ENCODE peak calls at places on chromosomes 13 and 19, in eight cellular contexts. R, C, T, L, W, H, G and B are unnamed samples.

GRCh38 chr19:13764821-13765394 is 586 bp downstream of the MRI1 start:
- DNase-seq in W (no peak), H (no peak), R (no peak), G (peak), C (peak), L (peak), T (peak), B (no peak)

GRCh38 chr13:76845865-76846264 is 40.3 kb downstream of the KCTD12 start:
- DNase-seq in G (no peak), H (no peak), L (no peak), W (no peak), R (no peak), T (no peak), C (no peak), B (no peak)

GRCh38 chr19:16041571-16042386 is 34.5 kb upstream of the TPM4 start:
- DNase-seq in H (peak), L (peak), T (peak), C (peak), G (peak), R (peak), W (no peak), B (no peak)

GRCh38 chr19:34363094-34363493 is 1.9 kb upstream of the GPI start:
- DNase-seq in W (no peak), T (no peak), G (no peak), R (no peak), C (no peak), H (no peak), L (no peak), B (no peak)

GRCh38 chr19:18741124-18741493 is 50.0 kb downstream of the COMP start:
- DNase-seq in W (no peak), G (no peak), C (no peak), H (no peak), R (no peak), L (no peak), T (no peak), B (no peak)

GRCh38 chr19:58204566-58204965 is 21.7 kb downstream of the ZNF274 start:
- DNase-seq in L (no peak), G (no peak), R (no peak), C (no peak), W (no peak), T (no peak), H (no peak), B (no peak)

GRCh38 chr19:16917401-16917800 is 28.6 kb downstream of the F2RL3 start:
- DNase-seq in W (no peak), T (no peak), H (no peak), C (no peak), L (no peak), R (no peak), G (no peak), B (no peak)

GRCh38 chr19:50836543-50837195 is 3.3 kb upstream of the KLK15 start:
- DNase-seq in L (no peak), H (no peak), C (no peak), W (no peak), R (no peak), G (no peak), T (no peak), B (no peak)

GRCh38 chr13:19601749-19602725 is 31.4 kb upstream of the MPHOSPH8 start:
- DNase-seq in R (peak), W (no peak), G (peak), T (peak), H (peak), C (peak), L (peak), B (no peak)
- TF ChIP-seq CTCF in R (no peak), W (peak), G (peak), T (no peak), H (no peak), C (no peak), L (no peak), B (no peak)

GRCh38 chr19:55252760-55253159 is 6.1 kb downstream of the PPP6R1 start:
- DNase-seq in L (no peak), W (no peak), C (no peak), R (no peak), T (no peak), G (no peak), H (no peak), B (no peak)

GRCh38 chr19:55253264-55253663 is 5.6 kb downstream of the PPP6R1 start:
- DNase-seq in H (no peak), R (no peak), C (no peak), G (no peak), L (no peak), W (no peak), T (no peak), B (no peak)

GRCh38 chr19:55253842-55254624 is 4.8 kb downstream of the PPP6R1 start:
- DNase-seq in L (no peak), R (no peak), W (no peak), H (no peak), C (no peak), T (no peak), G (no peak), B (no peak)

GRCh38 chr19:55255618-55256423 is 3.0 kb downstream of the PPP6R1 start:
- DNase-seq in C (no peak), R (no peak), T (peak), L (peak), W (no peak), H (no peak), G (no peak), B (no peak)

DNA sequence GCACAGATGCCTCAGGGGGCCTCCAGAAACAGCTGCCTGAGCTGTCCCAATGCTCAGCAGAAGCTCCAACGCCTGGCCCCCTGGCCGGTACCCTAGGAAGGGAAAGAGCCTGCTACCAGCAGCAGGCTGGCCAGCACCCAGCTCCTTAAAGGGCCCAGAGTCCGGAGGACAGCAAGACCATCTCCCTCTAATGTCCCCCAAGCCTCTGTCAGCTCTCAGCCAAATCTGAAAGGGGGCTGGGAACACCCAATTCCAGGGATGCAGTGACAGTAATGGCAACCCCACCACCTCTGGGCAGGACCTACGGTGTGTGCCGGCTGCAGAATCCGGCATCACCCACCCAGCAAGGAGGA is 4.2 kb downstream of the PPP6R1 start:
- DNase-seq in L (no peak), C (no peak), W (no peak), G (no peak), R (no peak), T (no peak), H (no peak), B (no peak)
- H3K4me3 ChIP-seq in L (no peak), C (peak), W (no peak), G (peak), R (no peak), T (no peak), H (no peak), B (no peak)

GRCh38 chr13:85896516-85897450 is 97.6 kb upstream of the SLITRK6 start:
- DNase-seq in G (no peak), H (no peak), T (no peak), C (no peak), L (no peak), W (no peak), R (no peak), B (no peak)
- TF ChIP-seq CTCF in G (no peak), H (peak), T (no peak), C (no peak), L (no peak), W (no peak), R (no peak), B (peak)

DNA sequence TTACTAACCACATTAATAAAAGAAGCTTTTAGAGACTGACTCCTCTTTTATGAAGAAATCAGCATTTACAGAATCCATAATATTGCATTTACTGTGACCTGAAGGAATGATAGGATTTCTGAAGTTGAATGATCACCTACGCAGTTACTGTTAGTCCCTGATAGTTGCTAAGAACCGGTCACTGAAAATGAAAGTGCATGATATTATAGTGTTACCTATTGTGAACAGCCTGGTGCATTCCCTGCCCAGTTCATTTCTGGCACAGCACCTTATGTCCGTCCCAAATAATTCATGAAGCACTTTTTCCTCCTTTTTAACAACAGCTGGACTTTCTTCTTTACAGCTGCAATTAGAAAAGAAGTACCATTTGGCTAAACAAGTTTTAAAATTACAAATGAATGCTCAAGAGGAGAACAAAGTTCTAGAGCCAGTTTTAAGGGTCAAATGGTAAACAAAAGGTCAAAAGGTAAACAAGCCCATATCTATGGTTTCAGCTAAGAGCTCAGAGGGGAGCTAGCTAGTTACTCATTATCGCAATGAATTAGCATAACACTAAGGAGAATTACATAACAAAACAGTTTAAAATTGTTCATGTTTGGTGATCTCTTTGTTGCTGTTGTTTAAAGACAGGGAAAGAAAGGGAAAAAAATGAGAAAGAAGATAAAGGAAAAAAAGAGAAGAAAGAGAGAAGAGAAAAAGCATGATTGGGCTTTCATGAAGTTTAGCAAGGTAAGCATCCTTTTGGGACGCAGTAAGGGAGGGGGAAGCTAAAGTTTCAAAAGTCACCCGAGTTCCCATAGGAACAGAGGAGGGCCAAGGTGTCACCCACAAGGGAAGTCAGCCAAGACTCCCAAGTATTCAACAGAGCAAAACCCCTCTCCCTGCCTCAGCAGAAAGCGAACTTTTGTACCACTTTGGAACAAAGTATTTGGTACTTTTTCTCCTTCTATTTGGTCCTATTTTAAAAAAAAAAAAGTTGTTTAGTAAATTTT is 50.2 kb downstream of the FLT3 start:
- DNase-seq in T (no peak), W (no peak), R (no peak), C (no peak), H (no peak), L (no peak), G (no peak), B (no peak)
- H3K4me3 ChIP-seq in T (no peak), W (no peak), R (no peak), C (no peak), H (no peak), L (no peak), G (no peak), B (no peak)

GRCh38 chr13:68929055-68929454 is 1178.6 kb upstream of the ATXN8OS start:
- DNase-seq in G (no peak), L (no peak), R (no peak), W (no peak), H (no peak), T (no peak), C (no peak), B (no peak)

GRCh38 chr13:68923995-68924394 is 1183.6 kb upstream of the ATXN8OS start:
- DNase-seq in W (no peak), G (no peak), L (no peak), R (no peak), C (no peak), T (no peak), H (no peak), B (no peak)

DNA sequence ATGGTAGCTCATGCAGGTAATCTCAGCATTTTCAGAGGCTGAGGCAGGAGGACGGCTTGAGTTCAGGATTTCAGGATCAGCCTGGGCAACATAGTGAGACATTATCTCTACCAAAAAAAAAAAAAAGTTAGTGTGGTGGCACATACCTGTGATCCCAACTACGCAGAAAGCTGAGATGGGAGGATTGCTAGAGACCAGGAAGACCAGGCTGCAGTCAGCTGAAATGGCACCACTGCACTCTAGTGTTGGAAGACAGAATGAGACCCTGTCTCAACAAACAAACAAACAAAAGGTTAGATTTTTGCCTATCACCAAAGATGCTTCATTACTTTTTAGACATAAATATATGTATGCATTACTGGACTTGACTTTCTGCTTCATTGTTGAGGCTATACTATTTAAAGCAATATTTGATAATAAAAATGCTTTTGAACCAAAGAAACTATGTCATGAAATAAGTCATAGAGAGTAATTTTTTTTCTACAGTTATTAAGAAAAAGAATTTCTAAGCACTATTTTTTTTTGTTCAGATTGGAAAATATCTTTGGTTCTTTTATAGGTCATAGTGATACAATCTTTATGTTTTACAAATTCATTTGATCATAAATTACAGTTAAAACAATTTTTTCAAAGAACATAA is 1180.1 kb upstream of the ATXN8OS start:
- DNase-seq in G (no peak), W (no peak), C (no peak), T (no peak), H (peak), L (no peak), R (no peak), B (peak)
- TF ChIP-seq CTCF in G (no peak), W (no peak), C (peak), T (no peak), H (peak), L (no peak), R (no peak), B (peak)